ENCODE peak calls at places on chromosomes 13 and 19, in six cellular contexts. One of them, this sample, is unnamed.

GRCh38 chr19:4693078-4693350 is 22.9 kb upstream of the MYDGF start:
- DNase-seq in neural progenitor cell: no peak
- DNase-seq in endothelial cell: no peak
- DNase-seq in fibroblast of lung: no peak
- DNase-seq in ascending aorta: no peak
- DNase-seq in AG10803: no peak
- DNase-seq in this sample: no peak

GRCh38 chr19:38384209-38385027 is 3.4 kb downstream of the GGN start:
- DNase-seq in neural progenitor cell: peak; percentile 74
- DNase-seq in endothelial cell: peak; percentile 60
- DNase-seq in fibroblast of lung: peak; percentile 40
- DNase-seq in ascending aorta: no peak
- DNase-seq in AG10803: no peak
- DNase-seq in this sample: no peak

GRCh38 chr19:4208385-4209094 is 20.8 kb upstream of the EBI3 start:
- DNase-seq in neural progenitor cell: peak; percentile 54
- DNase-seq in endothelial cell: no peak
- DNase-seq in fibroblast of lung: peak; percentile 32
- DNase-seq in ascending aorta: no peak
- DNase-seq in AG10803: no peak
- DNase-seq in this sample: no peak

GRCh38 chr13:34364633-34365032 is 546.7 kb downstream of the RFC3 start:
- DNase-seq in neural progenitor cell: no peak
- DNase-seq in endothelial cell: no peak
- DNase-seq in fibroblast of lung: peak; percentile 51
- DNase-seq in ascending aorta: no peak
- DNase-seq in AG10803: peak; percentile 55
- DNase-seq in this sample: no peak

GRCh38 chr13:33323766-33324525 is 38.4 kb upstream of the STARD13 start:
- DNase-seq in neural progenitor cell: no peak
- DNase-seq in endothelial cell: no peak
- DNase-seq in fibroblast of lung: peak; percentile 37
- DNase-seq in ascending aorta: no peak
- DNase-seq in AG10803: peak; percentile 80
- DNase-seq in this sample: no peak

GRCh38 chr19:3981373-3981735 is 3.9 kb downstream of the EEF2 start:
- DNase-seq in neural progenitor cell: no peak
- DNase-seq in endothelial cell: no peak
- DNase-seq in fibroblast of lung: no peak
- DNase-seq in ascending aorta: no peak
- DNase-seq in AG10803: no peak
- DNase-seq in this sample: no peak

GRCh38 chr19:750640-751423 is at the start of gene MISP:
- DNase-seq in neural progenitor cell: no peak
- DNase-seq in endothelial cell: no peak
- DNase-seq in fibroblast of lung: no peak
- DNase-seq in ascending aorta: no peak
- DNase-seq in AG10803: no peak
- DNase-seq in this sample: peak; percentile 72

GRCh38 chr19:32404939-32405430 is 585 bp upstream of the DPY19L3 start:
- DNase-seq in neural progenitor cell: peak; percentile 84
- DNase-seq in endothelial cell: peak; percentile 61
- DNase-seq in fibroblast of lung: peak; percentile 41
- DNase-seq in ascending aorta: peak; percentile 88
- DNase-seq in AG10803: peak; percentile 42
- DNase-seq in this sample: peak; percentile 71

GRCh38 chr19:37977992-37978391 is 71.0 kb downstream of the SIPA1L3 start:
- DNase-seq in neural progenitor cell: peak; percentile 73
- DNase-seq in endothelial cell: peak; percentile 30
- DNase-seq in fibroblast of lung: peak; percentile 98
- DNase-seq in ascending aorta: no peak
- DNase-seq in AG10803: peak; percentile 75
- DNase-seq in this sample: no peak

GRCh38 chr19:21580101-21580500 is 74.7 kb downstream of the ZNF429 start:
- DNase-seq in neural progenitor cell: no peak
- DNase-seq in endothelial cell: no peak
- DNase-seq in fibroblast of lung: no peak
- DNase-seq in ascending aorta: no peak
- DNase-seq in AG10803: no peak
- DNase-seq in this sample: no peak

GRCh38 chr19:44712864-44713515 is 14.0 kb downstream of the CEACAM16 start:
- DNase-seq in neural progenitor cell: no peak
- DNase-seq in endothelial cell: no peak
- DNase-seq in fibroblast of lung: no peak
- DNase-seq in ascending aorta: no peak
- DNase-seq in AG10803: no peak
- DNase-seq in this sample: no peak

GRCh38 chr13:49060698-49061387 is 85.1 kb downstream of the FNDC3A start:
- DNase-seq in neural progenitor cell: no peak
- DNase-seq in endothelial cell: no peak
- DNase-seq in fibroblast of lung: peak; percentile 20
- DNase-seq in ascending aorta: no peak
- DNase-seq in AG10803: peak; percentile 23
- DNase-seq in this sample: no peak

GRCh38 chr13:110345701-110346100 is 38.6 kb downstream of the COL4A2 start:
- DNase-seq in neural progenitor cell: no peak
- DNase-seq in endothelial cell: no peak
- DNase-seq in fibroblast of lung: no peak
- DNase-seq in ascending aorta: no peak
- DNase-seq in AG10803: no peak
- DNase-seq in this sample: no peak

GRCh38 chr19:55526216-55527196 is 10.4 kb downstream of the SBK2 start:
- DNase-seq in neural progenitor cell: no peak
- DNase-seq in endothelial cell: no peak
- DNase-seq in fibroblast of lung: peak; percentile 52
- DNase-seq in ascending aorta: no peak
- DNase-seq in AG10803: peak; percentile 49
- DNase-seq in this sample: no peak

GRCh38 chr19:50702870-50703829 is 16.5 kb downstream of the SHANK1 start:
- DNase-seq in neural progenitor cell: no peak
- DNase-seq in endothelial cell: no peak
- DNase-seq in fibroblast of lung: no peak
- DNase-seq in ascending aorta: no peak
- DNase-seq in AG10803: no peak
- DNase-seq in this sample: no peak

GRCh38 chr19:46040952-46041500 is at the start of gene IGFL4:
- DNase-seq in neural progenitor cell: no peak
- DNase-seq in endothelial cell: no peak
- DNase-seq in fibroblast of lung: peak; percentile 41
- DNase-seq in ascending aorta: no peak
- DNase-seq in AG10803: no peak
- DNase-seq in this sample: no peak

GRCh38 chr19:35056513-35057063 is 15.1 kb downstream of the HPN start:
- DNase-seq in neural progenitor cell: no peak
- DNase-seq in endothelial cell: no peak
- DNase-seq in fibroblast of lung: no peak
- DNase-seq in ascending aorta: no peak
- DNase-seq in AG10803: no peak
- DNase-seq in this sample: no peak

GRCh38 chr19:58554494-58555368 is at the start of gene CHMP2A:
- DNase-seq in neural progenitor cell: peak; percentile 99
- DNase-seq in endothelial cell: peak; percentile 98
- DNase-seq in fibroblast of lung: peak; percentile 96
- DNase-seq in ascending aorta: peak; percentile 99
- DNase-seq in AG10803: peak; percentile 97
- DNase-seq in this sample: peak; percentile 99

GRCh38 chr13:112102243-112102642 is 35.3 kb downstream of the SOX1 start:
- DNase-seq in neural progenitor cell: peak; percentile 28
- DNase-seq in endothelial cell: no peak
- DNase-seq in fibroblast of lung: no peak
- DNase-seq in ascending aorta: no peak
- DNase-seq in AG10803: no peak
- DNase-seq in this sample: no peak

GRCh38 chr13:35388979-35389378 is 87.5 kb downstream of the MAB21L1 start:
- DNase-seq in neural progenitor cell: no peak
- DNase-seq in endothelial cell: no peak
- DNase-seq in fibroblast of lung: peak; percentile 36
- DNase-seq in ascending aorta: no peak
- DNase-seq in AG10803: peak; percentile 61
- DNase-seq in this sample: no peak

DNA sequence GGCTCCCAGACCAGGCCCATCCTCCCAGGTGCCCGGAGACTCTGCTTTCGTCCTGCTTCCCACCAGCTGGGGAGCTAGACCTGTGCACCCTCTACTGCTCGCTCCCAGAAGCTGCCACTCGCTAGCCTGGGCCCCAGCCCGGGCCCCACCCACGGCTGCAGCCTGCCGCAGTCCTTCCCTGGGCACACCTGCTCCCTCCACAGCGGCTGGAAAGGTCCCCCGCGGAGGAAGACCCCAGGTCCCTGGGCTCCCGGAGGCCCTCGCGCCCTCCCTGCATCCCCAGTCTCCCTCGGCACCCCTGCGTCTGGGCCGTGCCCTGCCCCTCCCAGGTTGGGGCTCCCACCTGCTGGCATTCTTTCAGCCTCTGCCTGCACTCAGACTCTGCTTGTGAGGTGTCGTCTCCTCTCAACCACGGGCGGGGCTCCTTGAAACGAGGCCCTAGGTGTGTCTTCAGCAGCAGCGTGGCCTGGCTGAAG is 27.8 kb downstream of the DOT1L start:
- DNase-seq in neural progenitor cell: no peak
- DNase-seq in endothelial cell: no peak
- DNase-seq in fibroblast of lung: no peak
- DNase-seq in ascending aorta: no peak
- DNase-seq in AG10803: no peak
- DNase-seq in this sample: no peak
- TF ChIP-seq CTCF in neural progenitor cell: no peak
- TF ChIP-seq CTCF in endothelial cell: no peak
- TF ChIP-seq CTCF in fibroblast of lung: no peak
- TF ChIP-seq CTCF in ascending aorta: no peak
- TF ChIP-seq CTCF in AG10803: no peak
- TF ChIP-seq CTCF in this sample: no peak

DNA sequence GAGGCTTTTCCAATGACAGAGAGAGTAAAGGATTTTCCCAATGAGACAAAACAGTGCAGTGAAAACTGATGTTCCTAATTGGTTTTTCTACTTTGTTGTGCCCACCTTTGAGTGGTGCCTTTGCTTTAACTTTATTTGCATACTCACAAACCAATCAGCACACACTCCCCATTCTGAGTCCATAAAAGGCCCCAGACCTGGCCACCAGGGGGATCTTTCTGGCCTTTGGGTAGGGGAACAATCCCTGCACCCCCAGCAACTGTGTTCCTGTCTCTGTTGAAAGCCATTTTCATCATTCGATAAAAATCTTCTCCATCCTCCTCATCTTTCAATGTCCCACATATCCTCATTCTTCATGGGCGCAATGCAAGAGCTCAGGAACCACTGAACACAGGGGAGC is 252.8 kb downstream of the B3GLCT start:
- DNase-seq in neural progenitor cell: no peak
- DNase-seq in endothelial cell: no peak
- DNase-seq in fibroblast of lung: no peak
- DNase-seq in ascending aorta: no peak
- DNase-seq in AG10803: no peak
- DNase-seq in this sample: no peak
- TF ChIP-seq CTCF in neural progenitor cell: peak; percentile 19
- TF ChIP-seq CTCF in endothelial cell: no peak
- TF ChIP-seq CTCF in fibroblast of lung: no peak
- TF ChIP-seq CTCF in ascending aorta: no peak
- TF ChIP-seq CTCF in AG10803: no peak
- TF ChIP-seq CTCF in this sample: no peak

GRCh38 chr13:40585911-40586471 is 80.5 kb downstream of the FOXO1 start:
- DNase-seq in neural progenitor cell: no peak
- DNase-seq in endothelial cell: no peak
- DNase-seq in fibroblast of lung: no peak
- DNase-seq in ascending aorta: no peak
- DNase-seq in AG10803: peak; percentile 4
- DNase-seq in this sample: no peak

GRCh38 chr13:40581277-40581579 is 85.2 kb downstream of the FOXO1 start:
- DNase-seq in neural progenitor cell: no peak
- DNase-seq in endothelial cell: no peak
- DNase-seq in fibroblast of lung: no peak
- DNase-seq in ascending aorta: no peak
- DNase-seq in AG10803: no peak
- DNase-seq in this sample: no peak

GRCh38 chr13:40582531-40582930 is 83.9 kb downstream of the FOXO1 start:
- DNase-seq in neural progenitor cell: no peak
- DNase-seq in endothelial cell: no peak
- DNase-seq in fibroblast of lung: no peak
- DNase-seq in ascending aorta: no peak
- DNase-seq in AG10803: no peak
- DNase-seq in this sample: no peak

GRCh38 chr13:40580566-40581276 is 85.7 kb downstream of the FOXO1 start:
- DNase-seq in neural progenitor cell: no peak
- DNase-seq in endothelial cell: no peak
- DNase-seq in fibroblast of lung: peak; percentile 23
- DNase-seq in ascending aorta: no peak
- DNase-seq in AG10803: no peak
- DNase-seq in this sample: no peak

GRCh38 chr13:40583738-40584137 is 82.7 kb downstream of the FOXO1 start:
- DNase-seq in neural progenitor cell: no peak
- DNase-seq in endothelial cell: no peak
- DNase-seq in fibroblast of lung: no peak
- DNase-seq in ascending aorta: no peak
- DNase-seq in AG10803: no peak
- DNase-seq in this sample: no peak
- TF ChIP-seq CTCF in neural progenitor cell: no peak
- TF ChIP-seq CTCF in endothelial cell: no peak
- TF ChIP-seq CTCF in fibroblast of lung: no peak
- TF ChIP-seq CTCF in ascending aorta: no peak
- TF ChIP-seq CTCF in AG10803: no peak
- TF ChIP-seq CTCF in this sample: no peak

DNA sequence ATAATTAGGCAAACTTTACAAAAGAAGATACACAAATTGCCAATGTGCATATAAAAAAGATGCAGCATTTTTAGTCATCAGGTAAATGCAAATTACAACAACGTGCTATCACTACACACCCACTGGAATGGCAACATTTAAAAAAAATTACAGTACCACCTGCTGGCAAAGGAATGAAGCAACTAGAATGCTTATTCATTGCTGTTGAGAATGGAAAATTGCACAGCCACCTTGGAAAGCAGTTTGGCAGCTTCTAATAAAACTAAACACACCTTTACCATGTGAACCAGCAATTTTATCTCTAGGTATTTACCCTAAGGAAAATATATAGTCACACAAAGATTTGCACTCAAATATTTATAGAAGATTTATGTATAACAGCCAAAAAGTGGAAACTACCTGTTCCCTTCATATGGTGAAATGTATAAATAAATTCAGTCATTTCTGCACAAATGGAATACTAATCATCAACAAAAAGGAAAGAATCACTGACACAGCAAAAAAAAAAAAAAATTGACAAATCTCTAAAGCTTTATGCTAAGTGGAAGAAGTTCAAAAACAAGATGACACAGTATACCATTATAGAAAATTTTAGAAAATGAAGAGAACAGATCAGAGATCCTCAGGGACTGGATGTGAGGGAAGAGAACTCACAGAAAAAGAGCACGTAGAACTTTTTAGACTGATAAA is 30.3 kb downstream of the OXGR1 start:
- DNase-seq in neural progenitor cell: no peak
- DNase-seq in endothelial cell: no peak
- DNase-seq in fibroblast of lung: no peak
- DNase-seq in ascending aorta: no peak
- DNase-seq in AG10803: no peak
- DNase-seq in this sample: no peak
- TF ChIP-seq CTCF in neural progenitor cell: no peak
- TF ChIP-seq CTCF in endothelial cell: no peak
- TF ChIP-seq CTCF in fibroblast of lung: no peak
- TF ChIP-seq CTCF in ascending aorta: no peak
- TF ChIP-seq CTCF in AG10803: no peak
- TF ChIP-seq CTCF in this sample: no peak

GRCh38 chr13:108155185-108156106 is 59.9 kb downstream of the LIG4 start:
- DNase-seq in neural progenitor cell: peak; percentile 52
- DNase-seq in endothelial cell: peak; percentile 59
- DNase-seq in fibroblast of lung: peak; percentile 23
- DNase-seq in ascending aorta: no peak
- DNase-seq in AG10803: peak; percentile 29
- DNase-seq in this sample: no peak
- TF ChIP-seq CTCF in neural progenitor cell: peak; percentile 98
- TF ChIP-seq CTCF in endothelial cell: peak; percentile 93
- TF ChIP-seq CTCF in fibroblast of lung: peak; percentile 80
- TF ChIP-seq CTCF in ascending aorta: peak; percentile 22
- TF ChIP-seq CTCF in AG10803: peak; percentile 84
- TF ChIP-seq CTCF in this sample: peak; percentile 97

This sample was measured in type B pancreatic cell.